ENCODE peak calls at places on chromosomes 7 and 10, in four cellular contexts. W is A549, B is K562, R is HepG2. O is an unnamed sample.

GRCh38 chr7:150465414-150465813 is 15.0 kb downstream of the GIMAP8 start:
- DNase-seq in W (no peak), B (no peak), R (no peak), O (no peak)

GRCh38 chr7:4124904-4125477 is 557.1 kb upstream of the FOXK1 start:
- DNase-seq in W (no peak), B (no peak), R (no peak), O (no peak)

GRCh38 chr7:154427527-154427926 is 375.3 kb downstream of the DPP6 start:
- DNase-seq in W (no peak), B (no peak), R (no peak), O (no peak)

GRCh38 chr10:82206831-82207230 is 331.8 kb downstream of the NRG3 start:
- DNase-seq in W (no peak), B (no peak), R (no peak), O (no peak)

GRCh38 chr7:138934861-138935260 is 46.3 kb downstream of the KIAA1549 start:
- DNase-seq in W (no peak), B (no peak), R (peak; percentile 14), O (peak; percentile 40)

GRCh38 chr10:17669185-17669872 is 25.4 kb downstream of the STAM start:
- DNase-seq in W (no peak), B (no peak), R (no peak), O (no peak)

GRCh38 chr10:63388421-63389031 is 77.3 kb downstream of the JMJD1C start:
- DNase-seq in W (no peak), B (no peak), R (no peak), O (peak; percentile 6)

GRCh38 chr10:103140469-103140868 is 52.6 kb downstream of the NT5C2 start:
- DNase-seq in W (no peak), B (no peak), R (no peak), O (no peak)

GRCh38 chr7:46253500-46253899 is 332.4 kb upstream of the IGFBP3 start:
- DNase-seq in W (no peak), B (no peak), R (no peak), O (no peak)

GRCh38 chr7:123633553-123633952 is 22.1 kb upstream of the LMOD2 start:
- DNase-seq in W (no peak), B (no peak), R (no peak), O (peak; percentile 77)

GRCh38 chr10:31001740-31002139 is 29.9 kb downstream of the ZNF438 start:
- DNase-seq in W (peak; percentile 5), B (no peak), R (no peak), O (no peak)

GRCh38 chr7:20340839-20341238 is 10.1 kb downstream of the ITGB8 start:
- DNase-seq in W (no peak), B (no peak), R (no peak), O (no peak)

GRCh38 chr10:93542358-93542791 is 24.1 kb upstream of the FFAR4 start:
- DNase-seq in W (peak; percentile 27), B (no peak), R (no peak), O (peak; percentile 9)

GRCh38 chr10:3873728-3874461 is 88.9 kb upstream of the KLF6 start:
- DNase-seq in W (peak; percentile 86), B (peak; percentile 51), R (peak; percentile 79), O (peak; percentile 80)

GRCh38 chr7:32479574-32480200 is 10.5 kb downstream of the LSM5 start:
- DNase-seq in W (peak; percentile 72), B (peak; percentile 56), R (peak; percentile 54), O (peak; percentile 52)

GRCh38 chr10:38038107-38038931 is 27.8 kb downstream of the ZNF33A start:
- DNase-seq in W (no peak), B (no peak), R (no peak), O (peak; percentile 8)

GRCh38 chr10:96299383-96299782 is 4.9 kb upstream of the DNTT start:
- DNase-seq in W (no peak), B (no peak), R (no peak), O (no peak)
- H3K27ac ChIP-seq in W (no peak overlapping the region), B (no peak overlapping the region), R (no peak overlapping the region), O (no peak overlapping the region)

DNA sequence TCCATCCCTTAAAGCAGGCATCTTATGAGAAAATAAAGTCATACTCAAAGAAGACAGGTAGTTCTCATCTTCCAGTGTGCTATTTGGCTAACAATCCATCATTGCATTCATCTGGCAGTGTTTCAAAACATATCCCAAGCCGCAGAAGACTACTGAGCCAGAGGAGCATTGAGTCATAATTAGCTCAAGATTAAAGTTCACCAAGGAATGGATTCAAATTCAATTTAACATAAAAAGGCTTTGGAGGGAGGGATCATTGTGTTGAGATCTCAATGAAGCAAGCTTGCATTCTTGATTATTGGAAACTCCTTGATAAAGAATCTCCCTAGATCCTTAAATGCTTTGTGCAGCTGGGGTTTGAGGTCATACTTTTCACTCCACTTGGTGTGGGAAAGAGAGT is 142.8 kb upstream of the SEMA3A start:
- DNase-seq in W (no peak), B (no peak), R (no peak), O (peak; percentile 77)
- TF ChIP-seq MAZ in W (no peak), B (no peak), R (no peak), O (no peak)

GRCh38 chr7:158097106-158097505 is 490.5 kb downstream of the PTPRN2 start:
- DNase-seq in W (no peak), B (no peak), R (no peak), O (no peak)

GRCh38 chr7:158094046-158094445 is 493.6 kb downstream of the PTPRN2 start:
- DNase-seq in W (no peak), B (no peak), R (no peak), O (no peak)

GRCh38 chr7:158096582-158096981 is 491.0 kb downstream of the PTPRN2 start:
- DNase-seq in W (no peak), B (no peak), R (no peak), O (no peak)

GRCh38 chr7:158094671-158095256 is 492.9 kb downstream of the PTPRN2 start:
- DNase-seq in W (no peak), B (no peak), R (no peak), O (no peak)

GRCh38 chr7:158093156-158093796 is 494.3 kb downstream of the PTPRN2 start:
- DNase-seq in W (no peak), B (no peak), R (no peak), O (no peak)
- H3K27ac ChIP-seq in W (no peak overlapping the region), B (no peak overlapping the region), R (no peak overlapping the region), O (no peak overlapping the region)

GRCh38 chr10:44935961-44936285 is 23.7 kb upstream of the RASSF4 start:
- DNase-seq in W (no peak), B (no peak), R (no peak), O (no peak)

GRCh38 chr10:44936314-44936975 is 23.2 kb upstream of the RASSF4 start:
- DNase-seq in W (no peak), B (no peak), R (no peak), O (no peak)

GRCh38 chr10:44935201-44935960 is 24.2 kb upstream of the RASSF4 start:
- DNase-seq in W (peak; percentile 23), B (no peak), R (peak; percentile 94), O (peak; percentile 95)

GRCh38 chr10:44938938-44939337 is 20.7 kb upstream of the RASSF4 start:
- DNase-seq in W (no peak), B (no peak), R (no peak), O (no peak)

DNA sequence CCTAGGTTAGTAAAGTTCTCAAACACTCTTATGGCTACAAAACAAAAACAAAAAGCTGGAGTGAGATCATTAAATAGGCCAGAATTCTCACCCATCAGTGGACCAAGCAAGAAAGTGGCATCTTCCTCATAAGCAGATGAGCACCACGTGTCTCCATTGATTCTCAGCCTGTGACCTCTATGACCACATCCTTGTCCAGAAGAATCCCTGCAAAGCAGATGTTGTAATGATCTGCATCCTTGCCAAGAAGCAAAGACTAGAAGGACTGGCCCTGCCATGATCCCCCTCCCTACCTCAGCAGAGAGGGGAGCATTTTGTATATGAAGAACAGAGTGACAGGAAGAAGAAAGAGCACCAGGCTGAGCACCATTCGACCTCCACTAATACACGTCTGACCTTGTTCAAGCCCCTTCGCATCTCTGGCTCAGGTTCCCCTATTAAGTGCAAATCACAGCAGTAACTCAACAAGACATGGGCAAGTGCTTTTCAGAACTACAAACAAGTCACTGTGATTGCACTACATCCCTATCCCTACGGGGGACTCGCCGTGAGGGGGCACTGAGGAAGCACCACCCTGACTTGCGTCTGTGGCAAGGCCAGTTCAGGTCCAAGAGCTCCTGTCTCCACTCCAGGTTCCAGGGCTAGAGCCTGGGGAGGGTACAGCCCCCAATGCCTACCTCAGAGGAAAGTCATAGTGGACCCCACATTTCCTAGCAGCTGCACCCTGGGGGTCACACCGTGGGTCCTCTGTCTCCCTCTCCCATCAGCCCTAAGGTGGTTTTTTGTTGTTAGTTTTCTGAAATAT is 22.2 kb upstream of the RASSF4 start:
- DNase-seq in W (no peak), B (no peak), R (no peak), O (peak; percentile 57)
- TF ChIP-seq MAZ in W (no peak), B (no peak), R (no peak), O (no peak)

DNA sequence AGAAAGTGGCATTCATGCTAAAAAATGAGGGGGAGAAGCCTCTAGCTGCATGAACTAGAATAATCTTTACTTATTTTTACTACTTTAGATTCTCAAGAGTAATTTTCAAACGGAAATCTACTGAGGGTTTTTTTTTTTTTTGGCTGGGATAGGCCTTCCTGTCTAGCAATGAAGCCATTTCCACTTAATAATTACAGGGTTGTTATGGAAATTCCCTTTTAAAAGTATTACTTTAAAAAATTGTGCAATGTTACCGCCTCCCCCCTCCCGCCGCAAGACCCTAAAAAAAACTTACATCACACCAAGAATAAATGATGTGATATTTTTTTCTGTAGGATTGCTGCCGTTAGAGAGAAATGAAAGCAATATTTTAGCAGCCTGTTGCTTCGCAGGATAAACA is 32.5 kb downstream of the ARL4A start:
- DNase-seq in W (no peak), B (no peak), R (no peak), O (peak; percentile 17)
- H3K27ac ChIP-seq in W (peak overlapping the region; percentile 91), B (peak overlapping the region; percentile 95), R (no peak overlapping the region), O (no peak overlapping the region)

GRCh38 chr7:42274052-42274451 is 37.0 kb upstream of the GLI3 start:
- DNase-seq in W (no peak), B (no peak), R (no peak), O (peak; percentile 79)

GRCh38 chr7:42269161-42269560 is 32.2 kb upstream of the GLI3 start:
- DNase-seq in W (no peak), B (no peak), R (no peak), O (no peak)

GRCh38 chr7:42278360-42278759 is 41.4 kb upstream of the GLI3 start:
- DNase-seq in W (no peak), B (no peak), R (no peak), O (no peak)

GRCh38 chr7:42272793-42273665 is 36.0 kb upstream of the GLI3 start:
- DNase-seq in W (no peak), B (no peak), R (no peak), O (peak; percentile 59)
- TF ChIP-seq MAZ in W (no peak), B (no peak), R (no peak), O (no peak)

O was measured in IMR-90.